ENCODE peak calls at places on chromosomes 2 and 18, in five cellular contexts. D is stomach, O is GM12878, S is heart left ventricle, Y is HCT116. R is an unnamed sample.

GRCh38 chr18:35345460-35345921 is 1.3 kb upstream of the ZNF24 start:
- DNase-seq in D (peak; percentile 28), O (peak; percentile 17), S (no peak), Y (no peak), R (no peak)

GRCh38 chr2:204913854-204914464 is 368.7 kb downstream of the PARD3B start:
- DNase-seq in D (no peak), O (no peak), S (no peak), Y (no peak), R (no peak)

GRCh38 chr18:34001376-34001775 is 223.3 kb downstream of the NOL4 start:
- DNase-seq in D (no peak), O (no peak), S (no peak), Y (no peak), R (no peak)

GRCh38 chr18:12041561-12041960 is 52.1 kb upstream of the ANKRD62 start:
- DNase-seq in D (no peak), O (no peak), S (no peak), Y (no peak), R (no peak)

GRCh38 chr2:96548558-96549465 is 12.3 kb downstream of the ARID5A start:
- DNase-seq in D (no peak), O (no peak), S (no peak), Y (no peak), R (no peak)

GRCh38 chr2:132439703-132440398 is 23.2 kb downstream of the GPR39 start:
- DNase-seq in D (no peak), O (no peak), S (no peak), Y (no peak), R (no peak)

GRCh38 chr2:109644571-109645275 is 30.6 kb downstream of the SOWAHC start:
- DNase-seq in D (peak; percentile 50), O (no peak), S (no peak), Y (no peak), R (peak; percentile 62)

GRCh38 chr2:143558665-143559064 is 429.4 kb downstream of the ARHGAP15 start:
- DNase-seq in D (no peak), O (no peak), S (no peak), Y (no peak), R (no peak)

GRCh38 chr2:191758420-191759199 is 80.7 kb downstream of the NABP1 start:
- DNase-seq in D (peak; percentile 58), O (peak; percentile 55), S (no peak), Y (peak; percentile 76), R (peak; percentile 60)

GRCh38 chr18:7897119-7897518 is 330.0 kb downstream of the PTPRM start:
- DNase-seq in D (no peak), O (no peak), S (no peak), Y (no peak), R (no peak)

GRCh38 chr2:45843136-45843535 is 191.7 kb downstream of the PRKCE start:
- DNase-seq in D (no peak), O (no peak), S (no peak), Y (no peak), R (no peak)

GRCh38 chr2:170740660-170741059 is 25.5 kb downstream of the SP5 start:
- DNase-seq in D (no peak), O (no peak), S (no peak), Y (no peak), R (no peak)

GRCh38 chr2:13919981-13920382 is 712.5 kb upstream of the LRATD1 start:
- DNase-seq in D (no peak), O (no peak), S (no peak), Y (no peak), R (no peak)

GRCh38 chr2:109435066-109435690 is 178.6 kb downstream of the SEPTIN10 start:
- DNase-seq in D (no peak), O (no peak), S (no peak), Y (no peak), R (no peak)

GRCh38 chr18:79030680-79031079 is 38.5 kb upstream of the ATP9B start:
- DNase-seq in D (no peak), O (no peak), S (no peak), Y (no peak), R (no peak)

GRCh38 chr2:48258750-48259149 is 271.2 kb upstream of the STON1 start:
- DNase-seq in D (no peak), O (no peak), S (no peak), Y (no peak), R (no peak)

GRCh38 chr18:11203998-11204397 is 54.6 kb upstream of the PIEZO2 start:
- DNase-seq in D (no peak), O (no peak), S (no peak), Y (no peak), R (no peak)

GRCh38 chr2:240237609-240238151 is 97.2 kb upstream of the OTOS start:
- DNase-seq in D (peak; percentile 69), O (no peak), S (peak; percentile 53), Y (no peak), R (peak; percentile 3)

GRCh38 chr2:205822578-205822977 is 140.3 kb downstream of the NRP2 start:
- DNase-seq in D (no peak), O (no peak), S (no peak), Y (no peak), R (no peak)

GRCh38 chr2:42880738-42881525 is 88.5 kb upstream of the HAAO start:
- DNase-seq in D (no peak), O (no peak), S (no peak), Y (no peak), R (no peak)

GRCh38 chr2:85994421-85994777 is 105.6 kb upstream of the ST3GAL5 start:
- DNase-seq in D (no peak), O (no peak), S (no peak), Y (no peak), R (no peak)
- H3K4me1 ChIP-seq in D (peaks cover 41% of the 10 kb centered on the region), O (peaks cover 62% of the 10 kb centered on the region), S (peaks cover 48% of the 10 kb centered on the region), Y (no peaks in the 10 kb centered on the region), R (no peaks in the 10 kb centered on the region)

GRCh38 chr2:173431191-173431590 is 76.5 kb downstream of the CDCA7 start:
- DNase-seq in D (no peak), O (no peak), S (no peak), Y (no peak), R (no peak)
- H3K4me1 ChIP-seq in D (no peaks in the 10 kb centered on the region), O (no peaks in the 10 kb centered on the region), S (no peaks in the 10 kb centered on the region), Y (peaks cover 4% of the 10 kb centered on the region), R (no peaks in the 10 kb centered on the region)

GRCh38 chr18:57058734-57059133 is 88.2 kb upstream of the BOD1L2 start:
- DNase-seq in D (no peak), O (no peak), S (no peak), Y (no peak), R (no peak)

GRCh38 chr18:57059366-57059765 is 87.5 kb upstream of the BOD1L2 start:
- DNase-seq in D (no peak), O (no peak), S (no peak), Y (no peak), R (no peak)

GRCh38 chr18:57062841-57063240 is 84.0 kb upstream of the BOD1L2 start:
- DNase-seq in D (no peak), O (no peak), S (no peak), Y (no peak), R (no peak)

GRCh38 chr18:57062178-57062577 is 84.7 kb upstream of the BOD1L2 start:
- DNase-seq in D (no peak), O (no peak), S (no peak), Y (no peak), R (no peak)

DNA sequence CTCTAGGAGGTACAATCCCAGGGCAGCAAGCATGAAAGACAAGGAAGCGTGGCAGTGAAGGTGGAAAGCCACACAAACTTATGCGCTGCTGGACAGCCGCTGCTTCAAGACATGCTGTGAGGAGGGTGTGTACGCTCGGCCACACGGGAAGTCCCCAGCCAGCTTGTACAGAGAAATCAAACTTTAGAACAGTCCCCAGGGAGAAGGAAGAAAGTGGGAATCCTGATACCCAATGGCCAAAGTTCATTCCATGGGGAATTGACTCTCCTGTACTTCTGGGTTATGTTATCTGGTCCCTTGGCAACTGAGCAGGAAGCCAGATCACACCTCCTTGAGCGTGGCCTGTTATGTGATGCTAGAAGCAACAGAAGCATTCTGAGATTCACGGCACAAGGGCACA is 86.1 kb upstream of the BOD1L2 start:
- DNase-seq in D (no peak), O (no peak), S (no peak), Y (no peak), R (no peak)
- H3K4me1 ChIP-seq in D (no peaks in the 10 kb centered on the region), O (no peaks in the 10 kb centered on the region), S (no peaks in the 10 kb centered on the region), Y (no peaks in the 10 kb centered on the region), R (no peaks in the 10 kb centered on the region)

GRCh38 chr2:3458396-3459184 is 60.7 kb downstream of the ADI1 start:
- DNase-seq in D (no peak), O (no peak), S (no peak), Y (no peak), R (no peak)
- H3K4me1 ChIP-seq in D (no peaks in the 10 kb centered on the region), O (peaks cover 12% of the 10 kb centered on the region), S (peaks cover 35% of the 10 kb centered on the region), Y (no peaks in the 10 kb centered on the region), R (peaks cover 2% of the 10 kb centered on the region)

GRCh38 chr18:23825496-23825895 is 136.2 kb downstream of the LAMA3 start:
- DNase-seq in D (no peak), O (no peak), S (no peak), Y (no peak), R (no peak)
- H3K4me1 ChIP-seq in D (no peaks in the 10 kb centered on the region), O (no peaks in the 10 kb centered on the region), S (peaks cover 18% of the 10 kb centered on the region), Y (peaks cover 2% of the 10 kb centered on the region), R (no peaks in the 10 kb centered on the region)

GRCh38 chr2:33532146-33532545 is 55.7 kb downstream of the RASGRP3 start:
- DNase-seq in D (no peak), O (no peak), S (no peak), Y (no peak), R (no peak)

GRCh38 chr2:33531345-33532059 is 55.1 kb downstream of the RASGRP3 start:
- DNase-seq in D (no peak), O (peak; percentile 19), S (no peak), Y (no peak), R (no peak)

GRCh38 chr2:33528551-33528950 is 52.1 kb downstream of the RASGRP3 start:
- DNase-seq in D (no peak), O (no peak), S (no peak), Y (no peak), R (no peak)

GRCh38 chr2:33530614-33531344 is 54.3 kb downstream of the RASGRP3 start:
- DNase-seq in D (no peak), O (peak; percentile 36), S (no peak), Y (no peak), R (no peak)

GRCh38 chr2:33529771-33530481 is 53.5 kb downstream of the RASGRP3 start:
- DNase-seq in D (no peak), O (peak; percentile 28), S (no peak), Y (no peak), R (no peak)
- H3K4me1 ChIP-seq in D (no peaks in the 10 kb centered on the region), O (peaks cover 47% of the 10 kb centered on the region), S (peaks cover 7% of the 10 kb centered on the region), Y (no peaks in the 10 kb centered on the region), R (no peaks in the 10 kb centered on the region)

GRCh38 chr2:217953011-217953481 is 49.7 kb downstream of the TNS1 start:
- DNase-seq in D (peak; percentile 58), O (no peak), S (peak; percentile 74), Y (no peak), R (no peak)

GRCh38 chr2:217952409-217952808 is 50.4 kb downstream of the TNS1 start:
- DNase-seq in D (no peak), O (no peak), S (no peak), Y (no peak), R (no peak)

GRCh38 chr2:217954469-217954868 is 48.3 kb downstream of the TNS1 start:
- DNase-seq in D (no peak), O (no peak), S (peak; percentile 67), Y (no peak), R (no peak)

GRCh38 chr2:217954051-217954450 is 48.7 kb downstream of the TNS1 start:
- DNase-seq in D (no peak), O (no peak), S (no peak), Y (no peak), R (no peak)

DNA sequence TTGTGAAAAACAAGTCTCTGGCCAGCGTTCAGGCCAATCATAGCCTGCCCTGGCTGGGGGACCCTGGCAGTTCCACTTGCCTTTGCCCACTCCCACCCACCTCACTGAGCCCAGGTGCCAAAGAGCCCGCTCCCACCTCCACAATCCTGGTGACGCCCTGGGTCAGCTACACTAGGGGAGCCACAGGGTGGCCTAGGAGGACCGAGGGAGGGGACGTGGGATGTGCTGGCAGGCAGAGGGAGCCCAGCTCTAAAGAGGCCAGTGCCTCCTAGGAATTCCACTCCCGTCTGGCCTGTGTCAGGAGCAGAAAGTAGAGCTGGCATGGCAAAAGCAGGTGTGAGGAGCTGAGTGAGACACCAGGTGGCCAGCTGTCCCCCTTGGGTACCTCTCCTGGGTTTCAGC is 49.3 kb downstream of the TNS1 start:
- DNase-seq in D (no peak), O (no peak), S (no peak), Y (no peak), R (no peak)
- H3K4me1 ChIP-seq in D (peaks cover 61% of the 10 kb centered on the region), O (no peaks in the 10 kb centered on the region), S (peaks cover 61% of the 10 kb centered on the region), Y (no peaks in the 10 kb centered on the region), R (no peaks in the 10 kb centered on the region)